ENCODE peak calls at places on chromosomes 13 and 19, in eight cellular contexts. I, C, Z, J, L, E, H and S are unnamed samples. For H3K27me3, the result is how much of the 10 kb centered on the place peaks cover.

GRCh38 chr19:3544742-3545668 is 6.0 kb downstream of the TEKTIP1 start:
- DNase-seq in L (peak), E (peak), C (peak), Z (peak), I (peak), H (peak), J (peak), S (no peak)

GRCh38 chr13:75514080-75515040 is 23.3 kb downstream of the COMMD6 start:
- DNase-seq in L (no peak), Z (no peak), H (no peak), E (no peak), I (no peak), J (no peak), C (no peak), S (no peak)

GRCh38 chr13:46961719-46962118 is 64.9 kb upstream of the HTR2A start:
- DNase-seq in J (no peak), E (peak), C (no peak), Z (no peak), H (no peak), I (no peak), L (no peak), S (no peak)

GRCh38 chr13:59119475-59119874 is 1044.3 kb downstream of the DIAPH3 start:
- DNase-seq in H (no peak), L (no peak), J (no peak), I (no peak), E (no peak), Z (no peak), C (no peak), S (no peak)

GRCh38 chr19:47518139-47518538 is 3.3 kb upstream of the NAPA start:
- DNase-seq in C (no peak), J (no peak), E (no peak), L (peak), I (peak), H (no peak), Z (no peak), S (no peak)

GRCh38 chr13:110163020-110163658 is 143.8 kb downstream of the COL4A1 start:
- DNase-seq in C (no peak), L (no peak), Z (no peak), H (no peak), I (no peak), J (no peak), E (no peak), S (no peak)

GRCh38 chr19:40413291-40413994 is at the start of gene PRX:
- DNase-seq in L (no peak), I (no peak), E (no peak), C (no peak), H (peak), Z (no peak), J (no peak), S (no peak)

GRCh38 chr19:29806098-29806866 is 5.5 kb upstream of the CCNE1 start:
- DNase-seq in L (no peak), H (peak), Z (no peak), C (no peak), J (peak), I (no peak), E (no peak), S (no peak)

GRCh38 chr13:91328726-91329125 is 18.8 kb upstream of the MIR17HG start:
- DNase-seq in L (no peak), I (no peak), J (no peak), E (no peak), C (no peak), H (no peak), Z (no peak), S (no peak)

DNA sequence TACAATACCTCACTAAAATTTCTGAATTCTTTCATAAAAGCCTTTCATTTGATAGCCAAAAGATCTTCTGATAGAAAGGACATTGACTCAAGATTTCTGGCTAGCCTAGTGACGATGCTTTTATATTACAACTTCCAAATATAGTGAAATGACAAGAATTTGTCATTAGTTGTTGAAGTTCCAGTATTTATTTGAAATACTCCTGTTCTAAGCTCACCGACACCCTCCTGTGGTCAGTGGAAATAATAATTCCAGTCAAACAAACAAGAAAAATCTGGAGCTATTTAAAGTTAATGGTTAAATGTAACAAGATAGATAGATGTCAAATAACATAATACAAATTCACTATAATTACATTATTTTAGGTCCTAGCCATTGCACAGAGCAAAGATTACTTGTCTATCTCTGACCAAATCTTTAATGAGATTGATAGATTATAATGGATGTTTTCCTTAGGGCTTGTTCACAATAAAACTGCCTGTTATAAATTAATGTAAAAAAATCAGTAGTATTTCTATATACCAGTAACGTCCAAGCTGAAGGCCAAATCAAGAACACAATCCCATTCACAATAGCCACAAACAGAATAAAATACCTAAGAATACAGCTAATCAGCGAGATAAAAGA is 195.5 kb downstream of the RGCC start:
- DNase-seq in J (peak), H (no peak), C (no peak), E (peak), L (no peak), Z (no peak), I (peak), S (no peak)
- H3K27ac ChIP-seq in J (peak), H (no peak), C (peak), E (no peak), L (no peak), Z (peak), I (no peak), S (no peak)

DNA sequence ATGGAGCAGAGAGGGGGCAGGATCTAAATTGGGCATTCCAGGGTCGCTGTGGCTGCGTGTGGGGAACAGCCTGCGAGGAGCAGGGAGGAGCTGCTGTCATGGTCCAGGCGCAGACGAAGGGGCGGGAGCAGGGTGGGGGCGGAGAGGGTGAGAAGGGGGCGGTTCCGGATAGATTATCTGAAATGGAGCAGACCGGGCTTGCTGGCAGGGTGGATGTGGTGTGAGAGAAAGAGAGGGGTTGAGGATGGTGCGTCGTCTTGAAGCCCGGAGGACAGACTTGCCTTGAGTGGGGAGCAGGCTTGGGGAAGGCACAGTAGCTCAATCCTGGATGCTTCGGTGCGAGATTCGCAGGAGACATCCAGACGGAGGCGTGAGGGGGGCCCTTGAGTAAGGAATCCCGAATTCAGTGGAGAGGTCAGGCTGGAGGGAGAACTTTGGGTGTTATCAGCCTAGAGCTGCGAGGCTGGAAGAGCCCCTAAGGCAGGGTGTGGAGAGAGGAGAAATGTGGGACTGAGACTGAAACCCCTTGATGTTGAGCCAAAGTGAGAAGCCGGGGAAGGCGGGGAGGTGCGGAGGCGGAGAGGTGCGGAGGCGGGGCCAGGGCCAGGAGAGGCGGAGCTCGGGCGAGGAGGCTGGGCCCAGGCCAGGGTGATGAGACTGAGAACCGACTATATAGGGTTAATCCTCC is 40.7 kb downstream of the DPF1 start:
- DNase-seq in J (peak), C (no peak), H (peak), Z (peak), I (no peak), E (no peak), L (no peak), S (peak)
- H3K4me3 ChIP-seq in J (peak), C (no peak), H (peak), Z (peak), I (no peak), E (no peak), L (no peak), S (no peak)

GRCh38 chr19:49427339-49427738 is 2.2 kb downstream of the GFY start:
- DNase-seq in H (no peak), E (no peak), L (no peak), Z (no peak), I (no peak), C (no peak), J (no peak), S (no peak)

GRCh38 chr19:49430172-49430677 is 5.0 kb downstream of the GFY start:
- DNase-seq in J (no peak), Z (no peak), E (no peak), H (no peak), C (no peak), L (no peak), I (no peak), S (no peak)

GRCh38 chr19:49427855-49428546 is 2.8 kb downstream of the GFY start:
- DNase-seq in Z (no peak), C (no peak), I (no peak), J (no peak), E (peak), H (peak), L (no peak), S (no peak)

GRCh38 chr19:49430678-49431329 is 5.6 kb downstream of the GFY start:
- DNase-seq in J (no peak), Z (no peak), L (no peak), C (no peak), I (peak), H (no peak), E (no peak), S (no peak)

DNA sequence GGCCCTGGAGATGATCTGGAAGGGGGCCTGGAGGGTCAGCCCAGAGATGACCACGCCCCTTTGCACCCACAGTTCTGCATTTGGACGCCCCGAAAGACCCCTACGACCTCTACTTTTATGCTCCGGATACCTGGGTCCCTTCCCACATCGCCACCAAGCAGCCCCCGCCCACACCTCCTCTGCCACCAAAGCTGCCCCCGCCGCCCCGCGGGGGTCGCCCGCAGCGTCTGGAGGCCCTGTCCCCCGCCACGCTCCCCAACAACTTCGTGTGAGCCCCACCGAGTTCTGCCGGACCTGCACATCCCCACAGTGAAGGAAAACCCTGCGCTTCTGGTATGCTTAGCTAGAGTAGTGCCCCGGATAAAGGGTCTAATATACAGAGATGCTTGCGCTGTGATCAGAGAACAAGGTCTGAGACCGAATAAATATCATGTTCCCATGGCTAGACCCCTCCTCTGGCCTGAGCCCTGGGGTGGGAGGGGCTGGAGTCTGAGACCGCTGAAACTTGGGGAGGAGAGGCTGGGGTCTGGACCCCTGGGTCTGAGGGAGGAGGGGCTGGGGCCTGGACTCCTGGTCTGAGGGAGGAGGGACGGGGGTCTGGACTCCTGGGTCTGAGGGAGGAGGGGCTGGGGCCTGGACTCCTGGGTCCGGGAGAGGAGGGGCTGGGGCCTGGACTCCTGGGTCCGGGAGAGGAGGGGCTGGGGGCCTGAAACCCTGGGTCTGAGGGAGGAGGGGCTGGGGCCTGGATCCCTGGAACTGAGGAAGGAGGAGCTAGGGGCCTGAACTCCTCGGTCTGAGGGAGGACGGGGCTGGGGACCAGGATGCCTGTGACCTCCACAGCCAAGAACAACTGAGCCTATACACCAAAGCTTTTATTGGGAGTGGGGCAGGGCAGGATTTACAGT is 3.6 kb downstream of the GFY start:
- DNase-seq in Z (no peak), I (no peak), E (no peak), J (no peak), L (no peak), C (no peak), H (peak), S (no peak)
- H3K27me3 ChIP-seq in Z (half or more), I (half or more), E (half or more), J (half or more), L (half or more), C (under half), H (under half), S (half or more)

GRCh38 chr19:16340092-16340491 is 15.5 kb downstream of the KLF2 start:
- DNase-seq in I (no peak), C (no peak), E (no peak), J (no peak), H (no peak), L (no peak), Z (no peak), S (no peak)

GRCh38 chr19:16340654-16341053 is 16.0 kb downstream of the KLF2 start:
- DNase-seq in J (no peak), Z (no peak), C (no peak), I (no peak), L (no peak), E (no peak), H (no peak), S (no peak)

GRCh38 chr19:16339361-16339725 is 14.7 kb downstream of the KLF2 start:
- DNase-seq in J (no peak), Z (no peak), L (no peak), I (no peak), H (no peak), E (no peak), C (no peak), S (no peak)

GRCh38 chr19:16343156-16343555 is 18.5 kb downstream of the KLF2 start:
- DNase-seq in E (no peak), Z (no peak), H (no peak), L (no peak), J (no peak), I (no peak), C (no peak), S (no peak)

GRCh38 chr19:16342002-16342715 is 17.5 kb downstream of the KLF2 start:
- DNase-seq in C (no peak), L (peak), H (no peak), J (peak), E (no peak), I (peak), Z (no peak), S (no peak)
- H3K27ac ChIP-seq in C (peak), L (peak), H (no peak), J (peak), E (no peak), I (peak), Z (peak), S (no peak)